ENCODE peak calls at places on chromosomes 16 and 17, in seven cellular contexts. E, R, D, S, Q, P and V are unnamed samples.

GRCh38 chr16:80938035-80938927 is 68.4 kb downstream of the CMC2 start:
- DNase-seq in E (peak; percentile 99), R (peak; percentile 94), D (peak; percentile 97), S (no peak), Q (no peak), P (peak; percentile 99), V (peak; percentile 99)

GRCh38 chr17:14494161-14494560 is 193.3 kb downstream of the HS3ST3B1 start:
- DNase-seq in E (no peak), R (no peak), D (no peak), S (no peak), Q (no peak), P (no peak), V (no peak)

GRCh38 chr17:35089846-35090193 is 26.3 kb upstream of the RFFL start:
- DNase-seq in E (peak; percentile 53), R (no peak), D (peak; percentile 62), S (no peak), Q (no peak), P (no peak), V (peak; percentile 46)

GRCh38 chr16:27819881-27820610 is 243.5 kb downstream of the GSG1L start:
- DNase-seq in E (no peak), R (no peak), D (no peak), S (no peak), Q (no peak), P (no peak), V (no peak)

GRCh38 chr17:42518046-42518754 is 17.8 kb upstream of the NAGLU start:
- DNase-seq in E (peak; percentile 99), R (peak; percentile 98), D (peak; percentile 96), S (peak; percentile 82), Q (no peak), P (peak; percentile 98), V (peak; percentile 99)

GRCh38 chr17:75346906-75347305 is 57.7 kb upstream of the SLC25A19 start:
- DNase-seq in E (no peak), R (peak; percentile 28), D (peak; percentile 31), S (no peak), Q (no peak), P (peak; percentile 31), V (peak; percentile 63)

GRCh38 chr17:58330997-58331814 is 2.6 kb upstream of the TSPOAP1 start:
- DNase-seq in E (no peak), R (no peak), D (no peak), S (peak; percentile 82), Q (peak; percentile 61), P (no peak), V (no peak)

GRCh38 chr17:45221081-45221996 is at the start of gene FMNL1:
- DNase-seq in E (no peak), R (no peak), D (peak; percentile 48), S (peak; percentile 88), Q (peak; percentile 72), P (no peak), V (no peak)

GRCh38 chr16:11361043-11361442 is 15.8 kb downstream of the RMI2 start:
- DNase-seq in E (no peak), R (peak; percentile 46), D (peak; percentile 64), S (no peak), Q (no peak), P (no peak), V (peak; percentile 62)

GRCh38 chr16:17930280-17930679 is 406.3 kb downstream of the NPIPA8 start:
- DNase-seq in E (no peak), R (no peak), D (no peak), S (no peak), Q (no peak), P (no peak), V (peak; percentile 2)

GRCh38 chr17:75773121-75773807 is 8.3 kb upstream of the GALK1 start:
- DNase-seq in E (no peak), R (no peak), D (no peak), S (peak; percentile 50), Q (peak; percentile 64), P (no peak), V (no peak)

GRCh38 chr16:82651921-82652601 is 25.3 kb downstream of the CDH13 start:
- DNase-seq in E (no peak), R (no peak), D (no peak), S (no peak), Q (no peak), P (no peak), V (no peak)

GRCh38 chr17:28948342-28948741 is 3.0 kb downstream of the PHF12 start:
- DNase-seq in E (no peak), R (no peak), D (no peak), S (no peak), Q (no peak), P (no peak), V (no peak)

GRCh38 chr16:89504061-89504460 is 4.1 kb upstream of the SPG7 start:
- DNase-seq in E (no peak), R (no peak), D (no peak), S (peak; percentile 51), Q (no peak), P (no peak), V (no peak)

GRCh38 chr17:28635506-28635905 is 9.5 kb downstream of the BLTP2 start:
- DNase-seq in E (no peak), R (no peak), D (no peak), S (no peak), Q (no peak), P (no peak), V (no peak)

GRCh38 chr16:73057369-73058210 is 9.7 kb upstream of the ZFHX3 start:
- DNase-seq in E (peak; percentile 36), R (no peak), D (peak; percentile 69), S (no peak), Q (peak; percentile 78), P (no peak), V (no peak)

GRCh38 chr17:50954641-50955121 is 88.5 kb upstream of the TOB1 start:
- DNase-seq in E (no peak), R (no peak), D (no peak), S (no peak), Q (peak; percentile 81), P (no peak), V (no peak)

GRCh38 chr16:24778676-24779075 is 49.2 kb downstream of the TNRC6A start:
- DNase-seq in E (no peak), R (no peak), D (peak; percentile 19), S (no peak), Q (no peak), P (no peak), V (peak; percentile 55)

GRCh38 chr16:83847371-83848225 is 39.8 kb downstream of the HSBP1 start:
- DNase-seq in E (no peak), R (no peak), D (no peak), S (no peak), Q (no peak), P (no peak), V (no peak)

GRCh38 chr17:64095144-64095882 is 34.6 kb downstream of the ERN1 start:
- DNase-seq in E (no peak), R (no peak), D (no peak), S (no peak), Q (no peak), P (no peak), V (no peak)

GRCh38 chr17:37643829-37644228 is 583 bp upstream of the DDX52 start:
- DNase-seq in E (no peak), R (no peak), D (peak; percentile 10), S (no peak), Q (no peak), P (no peak), V (no peak)

GRCh38 chr17:78677303-78678219 is 100.4 kb upstream of the DNAH17 start:
- DNase-seq in E (peak; percentile 9), R (no peak), D (peak; percentile 24), S (no peak), Q (no peak), P (no peak), V (no peak)

GRCh38 chr17:11486726-11487310 is 111.5 kb upstream of the DNAH9 start:
- DNase-seq in E (no peak), R (no peak), D (no peak), S (no peak), Q (no peak), P (no peak), V (no peak)

GRCh38 chr17:34207572-34207971 is 47.5 kb upstream of the CCL2 start:
- DNase-seq in E (peak; percentile 69), R (no peak), D (peak; percentile 26), S (no peak), Q (no peak), P (no peak), V (peak; percentile 57)

GRCh38 chr16:16120044-16120381 is 103.3 kb downstream of the ABCC6 start:
- DNase-seq in E (no peak), R (no peak), D (no peak), S (peak; percentile 61), Q (no peak), P (no peak), V (no peak)

DNA sequence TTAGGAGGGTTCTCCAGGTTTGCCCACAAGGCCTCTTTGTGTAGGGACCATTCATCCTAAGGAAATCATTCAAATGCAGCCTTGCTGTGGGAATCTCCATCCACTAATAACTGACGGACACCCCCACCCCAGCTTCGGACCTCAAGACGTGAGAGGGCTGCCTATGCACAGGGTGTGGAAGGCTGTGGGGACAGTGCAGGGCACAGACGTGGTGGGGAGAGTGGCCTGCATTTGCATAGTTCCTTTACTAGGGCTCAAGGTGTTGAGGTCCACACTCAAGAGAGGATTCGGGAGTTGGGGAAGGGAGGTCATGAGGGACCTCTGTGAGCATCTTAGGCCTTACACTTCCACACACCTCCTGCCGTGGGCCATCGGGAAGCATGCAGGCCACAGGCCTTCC is 9.8 kb downstream of the DUSP3 start:
- DNase-seq in E (no peak), R (no peak), D (no peak), S (no peak), Q (peak; percentile 25), P (no peak), V (no peak)
- H3K4me3 ChIP-seq in E (no peak overlapping the region), R (no peak overlapping the region), D (no peak overlapping the region), S (no peak overlapping the region), Q (no peak overlapping the region), P (no peak overlapping the region), V (no peak overlapping the region)

GRCh38 chr17:77375526-77375916 is 234.8 kb downstream of the SEC14L1 start:
- DNase-seq in E (no peak), R (no peak), D (no peak), S (no peak), Q (no peak), P (no peak), V (no peak)
- H3K4me3 ChIP-seq in E (peak overlapping the region; percentile 75), R (peak overlapping the region; percentile 92), D (peak overlapping the region; percentile 75), S (no peak overlapping the region), Q (peak overlapping the region; percentile 57), P (peak overlapping the region; percentile 91), V (peak overlapping the region; percentile 80)

DNA sequence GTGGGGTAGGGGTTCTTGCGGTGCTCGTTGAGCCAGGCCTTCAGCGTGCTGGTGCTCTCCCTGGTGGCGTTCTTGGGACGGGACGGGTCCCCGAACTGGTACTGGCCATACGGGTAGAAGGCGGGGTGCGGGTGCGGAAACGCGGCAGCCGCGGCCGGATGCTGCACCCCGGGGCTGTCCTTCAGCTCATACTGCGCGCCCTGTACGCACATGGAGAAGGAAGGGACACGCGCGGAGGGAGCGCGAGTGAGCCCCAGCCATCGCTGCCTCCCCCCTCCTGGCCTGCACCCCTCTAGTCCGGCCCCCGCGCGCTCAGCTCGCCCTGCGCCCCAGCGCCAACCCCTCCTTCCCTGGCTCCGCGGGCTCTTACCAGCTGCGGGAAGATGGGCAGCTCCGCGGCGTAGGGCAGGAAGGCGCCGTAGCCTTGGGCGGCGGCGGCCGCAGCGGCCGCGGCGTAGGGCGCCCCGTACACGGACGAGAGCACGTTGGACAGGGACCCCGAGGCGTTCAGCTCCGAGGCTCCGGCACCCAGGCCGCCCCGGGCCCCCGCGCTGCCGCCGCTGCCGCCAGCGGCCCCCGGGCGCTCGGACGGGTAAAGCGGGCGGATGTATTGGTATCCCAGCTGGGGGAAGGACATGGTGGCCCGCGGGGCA is 1.0 kb downstream of the IRX3 start:
- DNase-seq in E (peak; percentile 70), R (no peak), D (peak; percentile 75), S (no peak), Q (peak; percentile 76), P (no peak), V (peak; percentile 39)
- H3K4me3 ChIP-seq in E (peak overlapping the region; percentile 79), R (peak overlapping the region; percentile 7), D (peak overlapping the region; percentile 96), S (no peak overlapping the region), Q (peak overlapping the region; percentile 56), P (peak overlapping the region; percentile 73), V (peak overlapping the region; percentile 69)

GRCh38 chr17:49005140-49005539 is 8.0 kb downstream of the IGF2BP1 start:
- DNase-seq in E (no peak), R (no peak), D (no peak), S (no peak), Q (no peak), P (no peak), V (no peak)
- H3K4me3 ChIP-seq in E (no peak overlapping the region), R (no peak overlapping the region), D (no peak overlapping the region), S (no peak overlapping the region), Q (no peak overlapping the region), P (no peak overlapping the region), V (no peak overlapping the region)